ENCODE peak calls at places on chromosomes 5 and 9, in four cellular contexts. G is H1, U is GM12878, S is SK-N-SH. L is an unnamed sample.

GRCh38 chr9:131334568-131335105 is 45.1 kb downstream of the PLPP7 start:
- DNase-seq in G (no peak), U (no peak), S (no peak), L (peak)

GRCh38 chr5:42596817-42597216 is 159.8 kb upstream of the CCDC152 start:
- DNase-seq in G (no peak), U (no peak), S (no peak), L (no peak)

GRCh38 chr5:168152660-168153059 is 138.8 kb upstream of the WWC1 start:
- DNase-seq in G (no peak), U (no peak), S (no peak), L (no peak)

GRCh38 chr5:31048282-31048974 is 145.1 kb upstream of the CDH6 start:
- DNase-seq in G (no peak), U (no peak), S (no peak), L (no peak)

GRCh38 chr5:44660251-44660650 is 148.5 kb upstream of the MRPS30 start:
- DNase-seq in G (no peak), U (no peak), S (no peak), L (no peak)

GRCh38 chr9:124342946-124343485 is 72.2 kb downstream of the PSMB7 start:
- DNase-seq in G (no peak), U (no peak), S (no peak), L (no peak)

GRCh38 chr5:142151436-142152382 is 43.1 kb downstream of the NDFIP1 start:
- DNase-seq in G (no peak), U (peak), S (peak), L (peak)

GRCh38 chr5:61482980-61483379 is 150.9 kb downstream of the ZSWIM6 start:
- DNase-seq in G (no peak), U (no peak), S (no peak), L (no peak)

GRCh38 chr5:51376504-51376903 is 6.7 kb upstream of the ISL1 start:
- DNase-seq in G (no peak), U (no peak), S (peak), L (no peak)

GRCh38 chr9:129487658-129488483 is 133.0 kb downstream of the C9orf50 start:
- DNase-seq in G (no peak), U (no peak), S (no peak), L (peak)

GRCh38 chr5:19140276-19140675 is 847.7 kb downstream of the CDH18 start:
- DNase-seq in G (no peak), U (no peak), S (no peak), L (peak)

GRCh38 chr5:79842006-79842881 is 148.8 kb downstream of the MTX3 start:
- DNase-seq in G (peak), U (no peak), S (no peak), L (no peak)

GRCh38 chr5:10762776-10763500 is 1.9 kb upstream of the DAP start:
- DNase-seq in G (no peak), U (no peak), S (no peak), L (peak)

GRCh38 chr9:4197548-4197947 is 102.3 kb downstream of the GLIS3 start:
- DNase-seq in G (peak), U (no peak), S (peak), L (peak)

GRCh38 chr9:109158656-109159055 is 8.4 kb downstream of the FRRS1L start:
- DNase-seq in G (no peak), U (no peak), S (no peak), L (no peak)

GRCh38 chr5:91514408-91514807 is 131.3 kb upstream of the ARRDC3 start:
- DNase-seq in G (no peak), U (no peak), S (no peak), L (no peak)

GRCh38 chr9:127202461-127203139 is 62.0 kb upstream of the GARNL3 start:
- DNase-seq in G (no peak), U (no peak), S (peak), L (no peak)

GRCh38 chr9:36900856-36901220 is 133.2 kb downstream of the PAX5 start:
- DNase-seq in G (no peak), U (no peak), S (no peak), L (no peak)

GRCh38 chr5:38228914-38229313 is 29.4 kb upstream of the EGFLAM start:
- DNase-seq in G (no peak), U (no peak), S (no peak), L (no peak)

GRCh38 chr5:32753765-32754164 is 42.6 kb downstream of the NPR3 start:
- DNase-seq in G (no peak), U (no peak), S (no peak), L (no peak)

GRCh38 chr5:32173394-32174010 is 617 bp downstream of the GOLPH3 start:
- DNase-seq in G (peak), U (no peak), S (peak), L (peak)

GRCh38 chr5:157352756-157353340 is 86.9 kb downstream of the CYFIP2 start:
- DNase-seq in G (no peak), U (no peak), S (no peak), L (no peak)

GRCh38 chr9:134182554-134183219 is 18.3 kb upstream of the RNU6ATAC start:
- DNase-seq in G (no peak), U (no peak), S (no peak), L (no peak)

GRCh38 chr9:135773677-135774238 is 71.8 kb downstream of the KCNT1 start:
- DNase-seq in G (no peak), U (no peak), S (peak), L (no peak)

GRCh38 chr9:3692606-3693005 is 166.8 kb upstream of the RFX3 start:
- DNase-seq in G (no peak), U (no peak), S (no peak), L (no peak)

GRCh38 chr9:114930063-114930812 is at the start of gene TNFSF8:
- DNase-seq in G (no peak), U (no peak), S (no peak), L (no peak)

GRCh38 chr9:136790640-136791465 is at the start of gene TMEM141:
- DNase-seq in G (peak), U (peak), S (peak), L (peak)

GRCh38 chr5:168023190-168023589 is 268.3 kb upstream of the WWC1 start:
- DNase-seq in G (no peak), U (no peak), S (peak), L (no peak)

GRCh38 chr9:20477940-20478620 is 144.2 kb downstream of the MLLT3 start:
- DNase-seq in G (no peak), U (peak), S (no peak), L (no peak)

GRCh38 chr9:14670718-14671117 is 22.5 kb downstream of the ZDHHC21 start:
- DNase-seq in G (no peak), U (no peak), S (no peak), L (no peak)

GRCh38 chr5:121029536-121030245 is 565.6 kb downstream of the PRR16 start:
- DNase-seq in G (no peak), U (no peak), S (no peak), L (no peak)

GRCh38 chr5:57194653-57195052 is 20.8 kb downstream of the GPBP1 start:
- DNase-seq in G (no peak), U (no peak), S (no peak), L (no peak)

DNA sequence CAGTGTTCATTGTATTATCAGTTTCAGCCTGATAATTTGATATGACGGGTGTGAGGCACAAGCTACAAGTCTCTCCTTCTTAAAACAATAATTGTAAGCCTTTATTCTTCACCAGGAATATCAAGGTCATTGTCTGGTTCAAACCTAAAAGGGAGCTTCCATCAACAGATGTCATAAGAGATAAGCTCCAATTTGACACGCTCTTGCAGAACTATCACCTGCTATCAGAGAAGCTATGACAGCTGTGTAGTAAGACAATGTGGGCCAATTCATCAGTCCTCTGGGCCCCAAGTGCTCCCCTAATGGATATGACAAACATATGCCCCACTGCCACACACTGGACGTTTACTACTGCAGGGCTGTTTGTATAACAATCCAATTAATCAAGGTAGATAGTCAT is 1010.2 kb upstream of the DMAC1 start:
- DNase-seq in G (no peak), U (no peak), S (no peak), L (no peak)
- TF ChIP-seq NRF1 in G (no peak), U (no peak), S (no peak), L (no peak)

GRCh38 chr9:84500218-84500617 is 159.7 kb upstream of the SLC28A3 start:
- DNase-seq in G (no peak), U (peak), S (no peak), L (no peak)
- TF ChIP-seq NRF1 in G (no peak), U (no peak), S (no peak), L (no peak)

GRCh38 chr5:98513378-98513777 is 260.1 kb upstream of the RGMB start:
- DNase-seq in G (no peak), U (no peak), S (no peak), L (no peak)
- TF ChIP-seq NRF1 in G (no peak), U (no peak), S (no peak), L (no peak)

GRCh38 chr5:35003018-35003957 is 44.5 kb downstream of the AGXT2 start:
- DNase-seq in G (peak), U (peak), S (peak), L (peak)

GRCh38 chr5:35002459-35002858 is 45.3 kb downstream of the AGXT2 start:
- DNase-seq in G (no peak), U (no peak), S (no peak), L (no peak)

GRCh38 chr5:34996236-34996635 is 51.5 kb downstream of the AGXT2 start:
- DNase-seq in G (no peak), U (no peak), S (no peak), L (no peak)

GRCh38 chr5:35001842-35002241 is 45.9 kb downstream of the AGXT2 start:
- DNase-seq in G (no peak), U (no peak), S (no peak), L (no peak)

DNA sequence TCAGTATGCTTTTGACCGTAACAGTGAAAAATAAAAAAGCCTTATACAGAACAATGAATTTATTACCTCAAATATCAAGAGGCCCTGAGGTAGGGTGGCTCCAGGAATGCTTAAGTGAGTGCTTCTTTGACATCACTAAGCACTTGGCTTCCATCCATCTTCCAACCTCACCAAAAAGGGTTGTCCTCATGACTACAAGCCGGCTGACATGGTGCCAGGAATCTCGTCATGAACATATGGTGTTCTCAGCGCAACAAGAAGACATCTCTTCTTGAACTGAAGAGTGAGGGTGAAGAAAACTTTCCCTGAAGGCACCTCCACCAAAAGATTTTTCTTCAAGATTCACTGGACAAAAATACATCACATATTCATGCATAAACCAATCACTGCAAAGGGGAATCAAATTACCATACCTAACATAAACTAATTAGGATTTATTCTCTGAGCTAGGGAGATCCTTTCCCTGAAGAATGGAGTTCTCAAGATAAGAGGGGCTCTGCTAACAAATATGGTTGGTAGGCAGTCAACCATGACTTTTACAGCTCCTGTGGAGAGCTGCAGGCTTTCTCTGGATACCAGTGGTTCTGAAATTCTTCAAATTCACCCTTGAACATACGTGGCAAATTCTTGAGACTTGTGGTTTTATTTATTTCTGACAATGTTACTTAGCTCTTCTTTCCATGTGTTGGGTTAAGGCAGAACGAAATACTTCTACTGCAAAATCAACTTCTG is 49.5 kb downstream of the AGXT2 start:
- DNase-seq in G (no peak), U (no peak), S (no peak), L (no peak)
- TF ChIP-seq NRF1 in G (no peak), U (no peak), S (no peak), L (no peak)